ENCODE peak calls at places on chromosomes 4 and X, in nine cellular contexts. One of them, this sample, is unnamed.

GRCh38 chr4:185305979-185306442 is 89.7 kb downstream of the LRP2BP start:
- DNase-seq in cardiac muscle cell: no peak
- DNase-seq in MG63: peak; percentile 81
- DNase-seq in activated CD4-positive, alpha-beta memory T cell treated with anti-CD3 and anti-CD28 coated beads, Interleukin-2, amount 10 ng/mL, durations not matched to agents 7 days and 5 days: no peak
- DNase-seq in T-helper 17 cell: no peak
- DNase-seq in CD8-positive, alpha-beta T cell: no peak
- DNase-seq in NCI-H774: no peak
- DNase-seq in T-helper 22 cell: no peak
- DNase-seq in non-pigmented ciliary epithelial cell: peak; percentile 96
- DNase-seq in this sample: peak; percentile 64

GRCh38 chr4:101089168-101089567 is 258.2 kb downstream of the PPP3CA start:
- DNase-seq in T-helper 22 cell: no peak
- DNase-seq in CD8-positive, alpha-beta T cell: no peak
- DNase-seq in T-helper 17 cell: no peak
- DNase-seq in cardiac muscle cell: no peak
- DNase-seq in non-pigmented ciliary epithelial cell: no peak
- DNase-seq in MG63: no peak
- DNase-seq in NCI-H774: no peak
- DNase-seq in activated CD4-positive, alpha-beta memory T cell treated with anti-CD3 and anti-CD28 coated beads, Interleukin-2, amount 10 ng/mL, durations not matched to agents 7 days and 5 days: no peak
- DNase-seq in this sample: no peak

GRCh38 chr4:11732155-11732554 is 303.5 kb upstream of the HS3ST1 start:
- DNase-seq in CD8-positive, alpha-beta T cell: no peak
- DNase-seq in activated CD4-positive, alpha-beta memory T cell treated with anti-CD3 and anti-CD28 coated beads, Interleukin-2, amount 10 ng/mL, durations not matched to agents 7 days and 5 days: no peak
- DNase-seq in T-helper 17 cell: no peak
- DNase-seq in T-helper 22 cell: no peak
- DNase-seq in NCI-H774: peak; percentile 71
- DNase-seq in cardiac muscle cell: no peak
- DNase-seq in non-pigmented ciliary epithelial cell: no peak
- DNase-seq in MG63: no peak
- DNase-seq in this sample: no peak

GRCh38 chrX:46791927-46792825 is 33.3 kb upstream of the SLC9A7 start:
- DNase-seq in NCI-H774: no peak
- DNase-seq in activated CD4-positive, alpha-beta memory T cell treated with anti-CD3 and anti-CD28 coated beads, Interleukin-2, amount 10 ng/mL, durations not matched to agents 7 days and 5 days: peak; percentile 17
- DNase-seq in MG63: peak; percentile 87
- DNase-seq in T-helper 22 cell: no peak
- DNase-seq in cardiac muscle cell: no peak
- DNase-seq in CD8-positive, alpha-beta T cell: no peak
- DNase-seq in non-pigmented ciliary epithelial cell: peak; percentile 76
- DNase-seq in T-helper 17 cell: no peak
- DNase-seq in this sample: no peak

GRCh38 chr4:53962516-53963225 is 101.7 kb downstream of the CHIC2 start:
- DNase-seq in CD8-positive, alpha-beta T cell: no peak
- DNase-seq in non-pigmented ciliary epithelial cell: peak; percentile 89
- DNase-seq in MG63: peak; percentile 73
- DNase-seq in T-helper 17 cell: no peak
- DNase-seq in T-helper 22 cell: no peak
- DNase-seq in NCI-H774: no peak
- DNase-seq in activated CD4-positive, alpha-beta memory T cell treated with anti-CD3 and anti-CD28 coated beads, Interleukin-2, amount 10 ng/mL, durations not matched to agents 7 days and 5 days: no peak
- DNase-seq in cardiac muscle cell: peak; percentile 43
- DNase-seq in this sample: no peak

GRCh38 chr4:139416073-139416673 is 37.7 kb upstream of the RAB33B start:
- DNase-seq in MG63: no peak
- DNase-seq in CD8-positive, alpha-beta T cell: no peak
- DNase-seq in T-helper 17 cell: no peak
- DNase-seq in NCI-H774: no peak
- DNase-seq in activated CD4-positive, alpha-beta memory T cell treated with anti-CD3 and anti-CD28 coated beads, Interleukin-2, amount 10 ng/mL, durations not matched to agents 7 days and 5 days: no peak
- DNase-seq in non-pigmented ciliary epithelial cell: peak; percentile 15
- DNase-seq in cardiac muscle cell: peak; percentile 28
- DNase-seq in T-helper 22 cell: no peak
- DNase-seq in this sample: peak; percentile 31

GRCh38 chr4:38547052-38547451 is 116.9 kb upstream of the KLF3 start:
- DNase-seq in MG63: no peak
- DNase-seq in activated CD4-positive, alpha-beta memory T cell treated with anti-CD3 and anti-CD28 coated beads, Interleukin-2, amount 10 ng/mL, durations not matched to agents 7 days and 5 days: no peak
- DNase-seq in T-helper 22 cell: no peak
- DNase-seq in CD8-positive, alpha-beta T cell: no peak
- DNase-seq in NCI-H774: no peak
- DNase-seq in non-pigmented ciliary epithelial cell: no peak
- DNase-seq in T-helper 17 cell: no peak
- DNase-seq in cardiac muscle cell: no peak
- DNase-seq in this sample: no peak

GRCh38 chrX:76253432-76253831 is 80.6 kb downstream of the PBDC1 start:
- DNase-seq in CD8-positive, alpha-beta T cell: peak; percentile 33
- DNase-seq in activated CD4-positive, alpha-beta memory T cell treated with anti-CD3 and anti-CD28 coated beads, Interleukin-2, amount 10 ng/mL, durations not matched to agents 7 days and 5 days: peak; percentile 43
- DNase-seq in T-helper 17 cell: no peak
- DNase-seq in T-helper 22 cell: no peak
- DNase-seq in non-pigmented ciliary epithelial cell: peak; percentile 1
- DNase-seq in MG63: peak; percentile 3
- DNase-seq in NCI-H774: no peak
- DNase-seq in cardiac muscle cell: peak; percentile 43
- DNase-seq in this sample: peak; percentile 36

GRCh38 chr4:57162499-57163019 is 52.4 kb upstream of the IGFBP7 start:
- DNase-seq in MG63: no peak
- DNase-seq in cardiac muscle cell: no peak
- DNase-seq in T-helper 17 cell: no peak
- DNase-seq in non-pigmented ciliary epithelial cell: no peak
- DNase-seq in NCI-H774: no peak
- DNase-seq in activated CD4-positive, alpha-beta memory T cell treated with anti-CD3 and anti-CD28 coated beads, Interleukin-2, amount 10 ng/mL, durations not matched to agents 7 days and 5 days: no peak
- DNase-seq in CD8-positive, alpha-beta T cell: no peak
- DNase-seq in T-helper 22 cell: no peak
- DNase-seq in this sample: no peak

GRCh38 chr4:78293348-78293747 is 236.2 kb downstream of the FRAS1 start:
- DNase-seq in cardiac muscle cell: no peak
- DNase-seq in CD8-positive, alpha-beta T cell: no peak
- DNase-seq in NCI-H774: no peak
- DNase-seq in non-pigmented ciliary epithelial cell: no peak
- DNase-seq in T-helper 22 cell: no peak
- DNase-seq in MG63: no peak
- DNase-seq in activated CD4-positive, alpha-beta memory T cell treated with anti-CD3 and anti-CD28 coated beads, Interleukin-2, amount 10 ng/mL, durations not matched to agents 7 days and 5 days: no peak
- DNase-seq in T-helper 17 cell: no peak
- DNase-seq in this sample: no peak

GRCh38 chr4:156293657-156294297 is 340.1 kb upstream of the CTSO start:
- DNase-seq in CD8-positive, alpha-beta T cell: no peak
- DNase-seq in activated CD4-positive, alpha-beta memory T cell treated with anti-CD3 and anti-CD28 coated beads, Interleukin-2, amount 10 ng/mL, durations not matched to agents 7 days and 5 days: no peak
- DNase-seq in MG63: no peak
- DNase-seq in T-helper 22 cell: no peak
- DNase-seq in NCI-H774: peak; percentile 2
- DNase-seq in T-helper 17 cell: no peak
- DNase-seq in non-pigmented ciliary epithelial cell: peak; percentile 94
- DNase-seq in cardiac muscle cell: no peak
- DNase-seq in this sample: no peak

GRCh38 chrX:10769165-10769564 is 148.8 kb upstream of the MID1 start:
- DNase-seq in CD8-positive, alpha-beta T cell: no peak
- DNase-seq in cardiac muscle cell: peak; percentile 44
- DNase-seq in NCI-H774: peak; percentile 42
- DNase-seq in MG63: no peak
- DNase-seq in T-helper 17 cell: no peak
- DNase-seq in T-helper 22 cell: no peak
- DNase-seq in activated CD4-positive, alpha-beta memory T cell treated with anti-CD3 and anti-CD28 coated beads, Interleukin-2, amount 10 ng/mL, durations not matched to agents 7 days and 5 days: no peak
- DNase-seq in non-pigmented ciliary epithelial cell: no peak
- DNase-seq in this sample: peak; percentile 41

GRCh38 chr4:141912831-141913230 is 276.4 kb downstream of the IL15 start:
- DNase-seq in activated CD4-positive, alpha-beta memory T cell treated with anti-CD3 and anti-CD28 coated beads, Interleukin-2, amount 10 ng/mL, durations not matched to agents 7 days and 5 days: no peak
- DNase-seq in T-helper 17 cell: no peak
- DNase-seq in NCI-H774: no peak
- DNase-seq in CD8-positive, alpha-beta T cell: no peak
- DNase-seq in non-pigmented ciliary epithelial cell: no peak
- DNase-seq in T-helper 22 cell: no peak
- DNase-seq in MG63: no peak
- DNase-seq in cardiac muscle cell: peak; percentile 83
- DNase-seq in this sample: no peak

GRCh38 chrX:31070057-31070468 is 1.8 kb downstream of the FTHL17 start:
- DNase-seq in CD8-positive, alpha-beta T cell: no peak
- DNase-seq in NCI-H774: no peak
- DNase-seq in MG63: no peak
- DNase-seq in activated CD4-positive, alpha-beta memory T cell treated with anti-CD3 and anti-CD28 coated beads, Interleukin-2, amount 10 ng/mL, durations not matched to agents 7 days and 5 days: no peak
- DNase-seq in T-helper 22 cell: no peak
- DNase-seq in cardiac muscle cell: no peak
- DNase-seq in non-pigmented ciliary epithelial cell: no peak
- DNase-seq in T-helper 17 cell: no peak
- DNase-seq in this sample: no peak

GRCh38 chrX:137929951-137930350 is 364.0 kb downstream of the ZIC3 start:
- DNase-seq in NCI-H774: no peak
- DNase-seq in T-helper 22 cell: no peak
- DNase-seq in activated CD4-positive, alpha-beta memory T cell treated with anti-CD3 and anti-CD28 coated beads, Interleukin-2, amount 10 ng/mL, durations not matched to agents 7 days and 5 days: no peak
- DNase-seq in non-pigmented ciliary epithelial cell: no peak
- DNase-seq in CD8-positive, alpha-beta T cell: no peak
- DNase-seq in T-helper 17 cell: no peak
- DNase-seq in cardiac muscle cell: no peak
- DNase-seq in MG63: no peak
- DNase-seq in this sample: no peak

GRCh38 chr4:98092833-98093439 is 50.3 kb downstream of the STPG2 start:
- DNase-seq in CD8-positive, alpha-beta T cell: no peak
- DNase-seq in activated CD4-positive, alpha-beta memory T cell treated with anti-CD3 and anti-CD28 coated beads, Interleukin-2, amount 10 ng/mL, durations not matched to agents 7 days and 5 days: no peak
- DNase-seq in cardiac muscle cell: peak; percentile 44
- DNase-seq in NCI-H774: no peak
- DNase-seq in non-pigmented ciliary epithelial cell: no peak
- DNase-seq in MG63: no peak
- DNase-seq in T-helper 22 cell: no peak
- DNase-seq in T-helper 17 cell: no peak
- DNase-seq in this sample: peak; percentile 8

GRCh38 chrX:7996414-7996813 is 69.2 kb upstream of the PNPLA4 start:
- DNase-seq in activated CD4-positive, alpha-beta memory T cell treated with anti-CD3 and anti-CD28 coated beads, Interleukin-2, amount 10 ng/mL, durations not matched to agents 7 days and 5 days: peak; percentile 15
- DNase-seq in cardiac muscle cell: peak; percentile 65
- DNase-seq in MG63: no peak
- DNase-seq in T-helper 22 cell: no peak
- DNase-seq in CD8-positive, alpha-beta T cell: peak; percentile 13
- DNase-seq in T-helper 17 cell: no peak
- DNase-seq in NCI-H774: no peak
- DNase-seq in non-pigmented ciliary epithelial cell: no peak
- DNase-seq in this sample: peak; percentile 2